ENCODE peak calls at places on chromosomes 1 and 21, in four cellular contexts. P is left lung, L is NCI-H345, O is Calu3. T is an unnamed sample.

GRCh38 chr1:117312453-117313138 is 54.7 kb upstream of the MAN1A2 start:
- DNase-seq in P (no peak), O (no peak), L (no peak), T (peak; percentile 32)

GRCh38 chr1:209875510-209875909 is 47.7 kb downstream of the UTP25 start:
- DNase-seq in L (peak; percentile 78), O (peak; percentile 31), P (no peak), T (peak; percentile 89)

GRCh38 chr21:45324430-45325205 is 36.9 kb upstream of the POFUT2 start:
- DNase-seq in L (no peak), O (no peak), P (peak; percentile 74), T (peak; percentile 92)

GRCh38 chr1:243483952-243484351 is 228.1 kb downstream of the SDCCAG8 start:
- DNase-seq in L (no peak), P (no peak), O (no peak), T (no peak)

GRCh38 chr1:1954831-1955441 is 35.9 kb upstream of the TMEM52 start:
- DNase-seq in L (no peak), P (peak; percentile 74), O (no peak), T (no peak)

GRCh38 chr1:23118957-23119792 is 49.5 kb downstream of the LUZP1 start:
- DNase-seq in O (no peak), L (no peak), P (no peak), T (peak; percentile 59)

GRCh38 chr1:41513388-41513745 is 28.9 kb upstream of the EDN2 start:
- DNase-seq in O (no peak), P (peak; percentile 77), L (no peak), T (no peak)

GRCh38 chr21:42285569-42286245 is 29.5 kb downstream of the TFF3 start:
- DNase-seq in O (no peak), L (no peak), P (no peak), T (no peak)

GRCh38 chr1:224644553-224645154 is 28.5 kb downstream of the CNIH3 start:
- DNase-seq in O (peak; percentile 66), P (no peak), L (peak; percentile 54), T (peak; percentile 55)

GRCh38 chr1:187474266-187474665 is 645.5 kb downstream of the PLA2G4A start:
- DNase-seq in P (no peak), O (no peak), L (no peak), T (peak; percentile 37)

GRCh38 chr1:177023249-177023648 is 141.3 kb downstream of the ASTN1 start:
- DNase-seq in L (no peak), O (no peak), P (peak; percentile 71), T (no peak)

GRCh38 chr1:228735871-228736586 is 750 bp downstream of the RHOU start:
- DNase-seq in P (peak; percentile 85), L (peak; percentile 32), O (peak; percentile 43), T (no peak)

GRCh38 chr21:42227909-42228708 is 9.2 kb downstream of the ABCG1 start:
- DNase-seq in L (peak; percentile 56), O (peak; percentile 71), P (peak; percentile 95), T (peak; percentile 63)

GRCh38 chr1:45246760-45247159 is 40.4 kb upstream of the ZSWIM5 start:
- DNase-seq in P (no peak), L (no peak), O (no peak), T (peak; percentile 96)

GRCh38 chr1:14259191-14259757 is 339.2 kb upstream of the KAZN start:
- DNase-seq in O (no peak), L (no peak), P (peak; percentile 76), T (no peak)

GRCh38 chr1:49971088-49971487 is 52.7 kb downstream of the AGBL4 start:
- DNase-seq in O (no peak), L (no peak), P (no peak), T (no peak)

GRCh38 chr21:20617130-20617529 is 381.1 kb upstream of the NCAM2 start:
- DNase-seq in L (no peak), O (no peak), P (no peak), T (no peak)

GRCh38 chr21:41816583-41817165 is 49.8 kb upstream of the RIPK4 start:
- DNase-seq in O (peak; percentile 20), P (peak; percentile 88), L (peak; percentile 38), T (peak; percentile 48)

GRCh38 chr1:66175581-66175980 is 358.4 kb upstream of the SGIP1 start:
- DNase-seq in L (no peak), P (no peak), O (no peak), T (no peak)

T was measured in M059J.